ENCODE peak calls at places on chromosomes 13 and 19, in ten cellular contexts. U, H, Z, F, B, Q, I, E, C and M are unnamed samples.

GRCh38 chr13:44470623-44471562 is 97.3 kb downstream of the SERP2 start:
- DNase-seq in B (no peak), Q (no peak), C (peak; percentile 50), I (no peak), F (no peak), Z (peak; percentile 54), U (no peak), E (no peak), H (no peak), M (no peak)

GRCh38 chr19:52492201-52492960 is 35.1 kb upstream of the ZNF808 start:
- DNase-seq in Z (no peak), E (no peak), C (no peak), I (no peak), U (no peak), H (peak; percentile 2), F (peak; percentile 6), B (no peak), Q (peak; percentile 64), M (no peak)

GRCh38 chr19:9793051-9793591 is 24.6 kb upstream of the ZNF846 start:
- DNase-seq in I (no peak), C (peak; percentile 26), E (peak; percentile 20), F (peak; percentile 70), U (peak; percentile 64), Z (no peak), B (peak; percentile 29), H (peak; percentile 14), Q (no peak), M (peak; percentile 38)

GRCh38 chr13:109784590-109785140 is 1.7 kb downstream of the IRS2 start:
- DNase-seq in U (peak; percentile 63), B (no peak), H (peak; percentile 65), C (peak; percentile 71), I (no peak), Z (no peak), E (peak; percentile 67), F (peak; percentile 63), Q (peak; percentile 84), M (no peak)

GRCh38 chr19:42251572-42251990 is 3.3 kb downstream of the ERF start:
- DNase-seq in E (no peak), I (no peak), C (no peak), U (no peak), B (no peak), Z (no peak), Q (no peak), H (no peak), F (no peak), M (no peak)

GRCh38 chr13:94192576-94192975 is 286.9 kb downstream of the DCT start:
- DNase-seq in B (no peak), Q (no peak), Z (peak; percentile 42), H (no peak), F (peak; percentile 32), E (no peak), C (peak; percentile 53), I (no peak), U (no peak), M (peak; percentile 32)

GRCh38 chr19:53849237-53849676 is 18.4 kb upstream of the MYADM start:
- DNase-seq in F (no peak), Q (no peak), B (no peak), Z (no peak), C (peak; percentile 49), H (no peak), I (no peak), U (no peak), E (peak; percentile 62), M (no peak)

GRCh38 chr19:42634409-42635232 is 39.9 kb upstream of the CEACAM8 start:
- DNase-seq in Z (peak; percentile 34), H (peak; percentile 36), U (no peak), Q (no peak), F (peak; percentile 68), B (no peak), C (peak; percentile 65), I (no peak), E (peak; percentile 58), M (peak; percentile 60)

GRCh38 chr13:79451500-79451962 is 29.4 kb upstream of the NDFIP2 start:
- DNase-seq in Q (no peak), Z (peak; percentile 86), H (peak; percentile 8), E (peak; percentile 92), C (peak; percentile 62), U (peak; percentile 53), I (peak; percentile 70), B (peak; percentile 57), F (peak; percentile 97), M (peak; percentile 30)

GRCh38 chr19:45553464-45553863 is 31.1 kb downstream of the OPA3 start:
- DNase-seq in I (no peak), B (no peak), U (no peak), C (no peak), F (no peak), H (no peak), E (no peak), Q (no peak), Z (no peak), M (no peak)

GRCh38 chr13:36848228-36848982 is 29.4 kb downstream of the RFXAP start:
- DNase-seq in B (no peak), F (peak; percentile 12), H (peak; percentile 14), C (no peak), E (no peak), Z (no peak), U (no peak), I (no peak), Q (no peak), M (peak; percentile 27)

GRCh38 chr19:55590621-55591020 is 8.7 kb downstream of the FIZ1 start:
- DNase-seq in Z (no peak), B (no peak), C (peak; percentile 58), I (no peak), H (no peak), F (no peak), E (no peak), U (no peak), Q (no peak), M (peak; percentile 44)

GRCh38 chr19:31223805-31224534 is 125.3 kb downstream of the TSHZ3 start:
- DNase-seq in H (no peak), F (no peak), E (peak; percentile 90), I (no peak), Q (no peak), U (no peak), C (no peak), B (no peak), Z (no peak), M (peak; percentile 87)

GRCh38 chr19:48681127-48681470 is 8.3 kb upstream of the NTN5 start:
- DNase-seq in C (no peak), H (no peak), B (no peak), F (no peak), Q (no peak), U (no peak), Z (peak; percentile 85), I (no peak), E (no peak), M (peak; percentile 91)

GRCh38 chr13:110590577-110590976 is 24.8 kb upstream of the NAXD start:
- DNase-seq in F (no peak), H (no peak), E (no peak), Q (no peak), C (no peak), Z (no peak), U (no peak), B (no peak), I (no peak), M (no peak)

GRCh38 chr19:679418-680286 is 3.5 kb downstream of the FSTL3 start:
- DNase-seq in Z (peak; percentile 67), B (no peak), C (peak; percentile 38), F (peak; percentile 61), Q (peak; percentile 92), H (peak; percentile 38), U (no peak), I (no peak), E (peak; percentile 54), M (peak; percentile 62)

GRCh38 chr19:11166281-11167142 is 10.9 kb upstream of the SPC24 start:
- DNase-seq in B (no peak), E (peak; percentile 73), C (no peak), F (no peak), U (no peak), Q (peak; percentile 83), Z (no peak), I (no peak), H (no peak), M (no peak)

GRCh38 chr19:43748685-43749084 is 6.1 kb downstream of the SMG9 start:
- DNase-seq in Z (no peak), H (no peak), F (no peak), I (no peak), C (no peak), Q (no peak), B (no peak), E (no peak), U (no peak), M (no peak)

GRCh38 chr13:76522083-76522755 is 364.0 kb downstream of the KCTD12 start:
- DNase-seq in Z (no peak), F (no peak), I (no peak), B (no peak), H (no peak), U (no peak), C (no peak), E (no peak), Q (no peak), M (peak; percentile 66)

GRCh38 chr13:50529154-50529882 is 314.2 kb downstream of the DLEU7 start:
- DNase-seq in Q (peak; percentile 90), F (peak; percentile 49), E (peak; percentile 57), H (no peak), B (no peak), C (peak; percentile 14), U (no peak), Z (peak; percentile 86), I (no peak), M (peak; percentile 94)

GRCh38 chr13:42272115-42272756 is at the start of gene AKAP11:
- DNase-seq in B (peak; percentile 25), Z (peak; percentile 45), C (peak; percentile 18), E (peak; percentile 36), U (no peak), H (peak; percentile 59), I (no peak), Q (no peak), F (peak; percentile 51), M (peak; percentile 67)

GRCh38 chr13:113834496-113835200 is 29.2 kb downstream of the GAS6 start:
- DNase-seq in B (no peak), Z (no peak), Q (no peak), H (no peak), E (no peak), C (no peak), U (no peak), F (no peak), I (no peak), M (no peak)

GRCh38 chr19:54684537-54684936 is 21.8 kb downstream of the LILRB4 start:
- DNase-seq in I (no peak), Q (no peak), H (no peak), F (peak; percentile 30), B (no peak), Z (peak; percentile 57), E (no peak), U (no peak), C (peak; percentile 66), M (peak; percentile 68)

GRCh38 chr13:97434417-97435296 is 688 bp downstream of the RAP2A start:
- DNase-seq in U (peak; percentile 22), Q (peak; percentile 81), F (peak; percentile 48), E (no peak), C (peak; percentile 15), Z (peak; percentile 25), B (peak; percentile 6), I (no peak), H (no peak), M (peak; percentile 52)